ENCODE peak calls at places on chromosomes 2 and 18, in ten cellular contexts. One of them, this sample, is unnamed.

GRCh38 chr18:48408727-48409590 is at the start of gene ZBTB7C:
- DNase-seq in GM12865: no peak
- DNase-seq in fibroblast of pulmonary artery: no peak
- DNase-seq in IMR-90: no peak
- DNase-seq in adrenal gland: peak
- DNase-seq in heart left ventricle: peak
- DNase-seq in nephron progenitor cell: peak
- DNase-seq in A549: no peak
- DNase-seq in body of pancreas: peak
- DNase-seq in RWPE1: no peak
- DNase-seq in this sample: peak

GRCh38 chr2:107570876-107571275 is 255.8 kb upstream of the RGPD4 start:
- DNase-seq in body of pancreas: no peak
- DNase-seq in GM12865: no peak
- DNase-seq in RWPE1: no peak
- DNase-seq in fibroblast of pulmonary artery: no peak
- DNase-seq in IMR-90: no peak
- DNase-seq in A549: no peak
- DNase-seq in heart left ventricle: no peak
- DNase-seq in adrenal gland: no peak
- DNase-seq in nephron progenitor cell: no peak
- DNase-seq in this sample: no peak

GRCh38 chr2:14673351-14673875 is 40.9 kb downstream of the LRATD1 start:
- DNase-seq in nephron progenitor cell: no peak
- DNase-seq in IMR-90: no peak
- DNase-seq in GM12865: no peak
- DNase-seq in heart left ventricle: no peak
- DNase-seq in fibroblast of pulmonary artery: no peak
- DNase-seq in A549: no peak
- DNase-seq in RWPE1: no peak
- DNase-seq in adrenal gland: no peak
- DNase-seq in body of pancreas: no peak
- DNase-seq in this sample: no peak

GRCh38 chr2:236404346-236404745 is 140.1 kb upstream of the ASB18 start:
- DNase-seq in IMR-90: no peak
- DNase-seq in GM12865: no peak
- DNase-seq in fibroblast of pulmonary artery: no peak
- DNase-seq in RWPE1: no peak
- DNase-seq in A549: no peak
- DNase-seq in adrenal gland: no peak
- DNase-seq in heart left ventricle: no peak
- DNase-seq in nephron progenitor cell: no peak
- DNase-seq in body of pancreas: no peak
- DNase-seq in this sample: no peak

GRCh38 chr18:33210575-33211189 is 229.8 kb downstream of the CCDC178 start:
- DNase-seq in adrenal gland: no peak
- DNase-seq in nephron progenitor cell: peak
- DNase-seq in RWPE1: no peak
- DNase-seq in IMR-90: peak
- DNase-seq in A549: peak
- DNase-seq in GM12865: peak
- DNase-seq in body of pancreas: no peak
- DNase-seq in fibroblast of pulmonary artery: peak
- DNase-seq in heart left ventricle: no peak
- DNase-seq in this sample: no peak

GRCh38 chr18:4851301-4851700 is 345.8 kb downstream of the AKAIN1 start:
- DNase-seq in heart left ventricle: no peak
- DNase-seq in nephron progenitor cell: no peak
- DNase-seq in adrenal gland: no peak
- DNase-seq in body of pancreas: no peak
- DNase-seq in GM12865: no peak
- DNase-seq in A549: no peak
- DNase-seq in RWPE1: no peak
- DNase-seq in IMR-90: no peak
- DNase-seq in fibroblast of pulmonary artery: no peak
- DNase-seq in this sample: no peak

GRCh38 chr2:34261701-34262100 is 662.6 kb upstream of the FAM98A start:
- DNase-seq in fibroblast of pulmonary artery: no peak
- DNase-seq in heart left ventricle: no peak
- DNase-seq in A549: no peak
- DNase-seq in RWPE1: no peak
- DNase-seq in nephron progenitor cell: no peak
- DNase-seq in IMR-90: no peak
- DNase-seq in adrenal gland: no peak
- DNase-seq in body of pancreas: no peak
- DNase-seq in GM12865: no peak
- DNase-seq in this sample: no peak

GRCh38 chr2:64792995-64793639 is 139.4 kb upstream of the SERTAD2 start:
- DNase-seq in adrenal gland: no peak
- DNase-seq in IMR-90: peak
- DNase-seq in body of pancreas: no peak
- DNase-seq in nephron progenitor cell: no peak
- DNase-seq in A549: no peak
- DNase-seq in GM12865: no peak
- DNase-seq in heart left ventricle: no peak
- DNase-seq in RWPE1: no peak
- DNase-seq in fibroblast of pulmonary artery: peak
- DNase-seq in this sample: no peak

DNA sequence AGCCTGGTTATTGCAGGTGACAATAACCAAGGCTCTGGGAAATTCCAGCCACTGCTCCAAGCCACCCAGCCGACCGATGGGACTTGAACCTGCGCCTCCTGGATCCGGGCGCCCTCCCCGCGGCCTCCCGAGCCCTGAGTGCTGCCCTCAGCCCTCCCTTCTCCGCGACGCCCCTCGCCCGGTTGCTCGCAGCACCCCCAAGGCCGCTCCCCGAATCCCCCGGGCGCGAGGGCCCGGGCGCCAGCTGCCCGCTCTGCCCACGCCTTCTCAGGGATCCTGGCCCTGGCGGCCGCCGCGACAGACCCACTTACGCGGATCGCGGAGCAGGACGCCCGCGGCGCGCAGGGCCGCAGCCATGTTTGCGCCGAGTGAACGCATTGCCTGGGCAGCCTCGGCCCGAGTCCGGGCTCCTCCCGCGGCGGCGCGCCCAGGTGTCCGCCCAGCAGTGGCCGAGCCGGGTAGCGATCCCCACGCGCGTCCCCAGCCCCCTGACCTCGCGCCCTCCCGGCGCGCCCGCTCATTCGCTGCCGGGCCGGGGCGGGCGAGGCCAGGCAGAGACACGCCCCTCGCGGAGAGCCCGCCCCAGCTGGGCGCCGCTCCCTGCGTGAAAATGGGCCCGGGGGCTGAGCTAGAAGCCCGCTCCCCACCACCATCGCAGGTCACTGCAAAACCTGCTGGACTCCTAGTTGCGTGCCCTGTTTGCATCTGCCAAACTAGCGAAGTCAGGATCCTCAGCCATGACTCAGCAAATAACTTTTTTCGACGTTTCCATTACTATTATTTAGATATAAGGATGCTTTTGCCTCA is at the start of gene FECH:
- DNase-seq in fibroblast of pulmonary artery: peak
- DNase-seq in nephron progenitor cell: peak
- DNase-seq in GM12865: peak
- DNase-seq in IMR-90: peak
- DNase-seq in A549: peak
- DNase-seq in body of pancreas: peak
- DNase-seq in heart left ventricle: peak
- DNase-seq in RWPE1: peak
- DNase-seq in adrenal gland: peak
- DNase-seq in this sample: peak
- TF ChIP-seq CTCF in fibroblast of pulmonary artery: no peak
- TF ChIP-seq CTCF in nephron progenitor cell: no peak
- TF ChIP-seq CTCF in GM12865: no peak
- TF ChIP-seq CTCF in IMR-90: peak
- TF ChIP-seq CTCF in A549: no peak
- TF ChIP-seq CTCF in body of pancreas: peak
- TF ChIP-seq CTCF in heart left ventricle: no peak
- TF ChIP-seq CTCF in RWPE1: no peak
- TF ChIP-seq CTCF in adrenal gland: peak
- TF ChIP-seq CTCF in this sample: peak

DNA sequence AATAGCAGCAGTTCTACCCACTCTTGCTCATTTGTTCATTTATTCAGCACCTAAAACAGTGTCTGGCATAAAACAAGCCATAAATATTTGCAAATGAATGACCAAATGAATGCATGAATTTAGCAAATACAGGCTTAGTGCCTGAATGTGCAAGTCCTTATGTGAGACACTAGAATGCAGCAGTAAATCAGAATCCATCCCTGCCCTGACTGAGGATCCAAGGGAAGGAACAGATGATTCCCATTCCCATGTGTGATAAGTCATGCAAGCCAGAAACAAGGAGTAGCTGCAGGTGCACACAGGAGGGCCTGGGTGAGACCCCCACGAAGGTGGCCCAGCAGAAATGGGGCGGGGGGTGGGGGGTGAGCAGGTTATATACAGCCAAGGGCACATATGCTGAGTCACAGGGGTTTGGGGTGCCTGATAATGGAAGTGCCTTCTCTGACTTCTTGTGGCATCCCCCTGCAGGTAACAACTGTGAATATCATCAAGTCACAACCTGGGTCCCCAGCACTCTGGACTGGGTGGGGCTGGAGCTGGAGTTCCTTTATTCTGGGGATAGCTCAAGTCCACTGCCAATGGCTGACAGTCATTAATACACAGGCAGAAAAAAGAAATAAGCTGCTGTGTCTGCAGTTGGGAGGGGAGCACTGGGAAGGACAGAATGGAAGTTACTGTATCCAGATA is 311.9 kb downstream of the TXNL1 start:
- DNase-seq in adrenal gland: no peak
- DNase-seq in body of pancreas: no peak
- DNase-seq in RWPE1: no peak
- DNase-seq in nephron progenitor cell: no peak
- DNase-seq in A549: no peak
- DNase-seq in heart left ventricle: no peak
- DNase-seq in GM12865: no peak
- DNase-seq in fibroblast of pulmonary artery: no peak
- DNase-seq in IMR-90: no peak
- DNase-seq in this sample: no peak
- TF ChIP-seq CTCF in adrenal gland: no peak
- TF ChIP-seq CTCF in body of pancreas: no peak
- TF ChIP-seq CTCF in RWPE1: no peak
- TF ChIP-seq CTCF in nephron progenitor cell: no peak
- TF ChIP-seq CTCF in A549: no peak
- TF ChIP-seq CTCF in heart left ventricle: no peak
- TF ChIP-seq CTCF in GM12865: no peak
- TF ChIP-seq CTCF in fibroblast of pulmonary artery: no peak
- TF ChIP-seq CTCF in IMR-90: no peak
- TF ChIP-seq CTCF in this sample: no peak

GRCh38 chr2:176562359-176563043 is 293.3 kb downstream of the MTX2 start:
- DNase-seq in nephron progenitor cell: no peak
- DNase-seq in IMR-90: peak
- DNase-seq in body of pancreas: no peak
- DNase-seq in GM12865: no peak
- DNase-seq in adrenal gland: no peak
- DNase-seq in fibroblast of pulmonary artery: peak
- DNase-seq in RWPE1: peak
- DNase-seq in heart left ventricle: no peak
- DNase-seq in A549: peak
- DNase-seq in this sample: no peak

GRCh38 chr2:176560296-176560695 is 291.1 kb downstream of the MTX2 start:
- DNase-seq in nephron progenitor cell: no peak
- DNase-seq in A549: no peak
- DNase-seq in fibroblast of pulmonary artery: no peak
- DNase-seq in adrenal gland: no peak
- DNase-seq in body of pancreas: no peak
- DNase-seq in heart left ventricle: no peak
- DNase-seq in IMR-90: peak
- DNase-seq in GM12865: no peak
- DNase-seq in RWPE1: no peak
- DNase-seq in this sample: no peak

GRCh38 chr2:176557821-176558220 is 288.6 kb downstream of the MTX2 start:
- DNase-seq in body of pancreas: no peak
- DNase-seq in adrenal gland: no peak
- DNase-seq in IMR-90: no peak
- DNase-seq in RWPE1: no peak
- DNase-seq in heart left ventricle: no peak
- DNase-seq in nephron progenitor cell: no peak
- DNase-seq in A549: no peak
- DNase-seq in GM12865: no peak
- DNase-seq in fibroblast of pulmonary artery: no peak
- DNase-seq in this sample: no peak

GRCh38 chr2:176558574-176559140 is 289.4 kb downstream of the MTX2 start:
- DNase-seq in IMR-90: no peak
- DNase-seq in heart left ventricle: no peak
- DNase-seq in fibroblast of pulmonary artery: no peak
- DNase-seq in adrenal gland: no peak
- DNase-seq in A549: no peak
- DNase-seq in body of pancreas: no peak
- DNase-seq in GM12865: peak
- DNase-seq in RWPE1: no peak
- DNase-seq in nephron progenitor cell: no peak
- DNase-seq in this sample: no peak

DNA sequence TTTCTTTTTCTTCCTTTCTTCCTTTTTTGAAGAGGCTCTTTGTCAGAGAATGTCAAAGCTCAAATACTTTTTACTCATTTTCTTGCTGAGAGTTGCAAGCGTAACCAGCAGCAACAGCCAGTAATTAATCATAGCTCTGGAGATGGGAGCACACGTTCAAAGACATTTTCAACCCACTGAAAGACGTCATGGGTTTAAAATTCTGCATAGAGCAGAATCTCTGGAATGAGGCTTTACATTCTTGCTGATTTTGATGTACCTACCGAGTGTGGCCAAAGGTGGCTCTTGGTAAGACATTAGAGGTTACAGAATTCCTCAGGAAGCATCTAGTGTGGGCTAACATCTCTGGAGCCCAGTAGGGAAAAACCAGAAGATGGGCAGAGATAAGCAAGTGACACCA is 292.5 kb downstream of the MTX2 start:
- DNase-seq in nephron progenitor cell: no peak
- DNase-seq in body of pancreas: no peak
- DNase-seq in RWPE1: no peak
- DNase-seq in adrenal gland: no peak
- DNase-seq in A549: peak
- DNase-seq in fibroblast of pulmonary artery: peak
- DNase-seq in heart left ventricle: no peak
- DNase-seq in IMR-90: peak
- DNase-seq in GM12865: no peak
- DNase-seq in this sample: no peak
- TF ChIP-seq CTCF in nephron progenitor cell: no peak
- TF ChIP-seq CTCF in body of pancreas: no peak
- TF ChIP-seq CTCF in RWPE1: no peak
- TF ChIP-seq CTCF in adrenal gland: no peak
- TF ChIP-seq CTCF in A549: no peak
- TF ChIP-seq CTCF in fibroblast of pulmonary artery: no peak
- TF ChIP-seq CTCF in heart left ventricle: no peak
- TF ChIP-seq CTCF in IMR-90: no peak
- TF ChIP-seq CTCF in GM12865: no peak
- TF ChIP-seq CTCF in this sample: no peak

DNA sequence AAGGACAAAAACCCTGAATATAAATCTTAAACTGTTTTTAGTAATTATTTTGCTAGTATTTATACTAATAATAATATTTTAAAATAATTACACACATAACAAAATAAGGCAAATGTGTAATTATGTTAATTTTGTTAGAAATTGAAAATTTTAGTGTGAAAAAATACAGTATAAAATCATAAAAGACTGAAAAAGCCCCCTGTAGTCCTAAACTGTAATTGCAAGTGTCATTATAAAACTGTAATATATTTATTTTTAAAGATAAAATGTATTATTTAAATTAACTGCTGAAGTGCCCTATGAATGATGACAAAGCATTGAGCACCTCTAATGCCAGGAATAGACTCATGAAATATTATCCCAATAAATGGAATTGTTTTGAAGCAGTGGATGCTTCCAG is 1117.7 kb downstream of the CBLN2 start:
- DNase-seq in IMR-90: no peak
- DNase-seq in fibroblast of pulmonary artery: no peak
- DNase-seq in nephron progenitor cell: no peak
- DNase-seq in body of pancreas: no peak
- DNase-seq in GM12865: no peak
- DNase-seq in A549: no peak
- DNase-seq in heart left ventricle: no peak
- DNase-seq in RWPE1: no peak
- DNase-seq in adrenal gland: no peak
- DNase-seq in this sample: no peak
- TF ChIP-seq CTCF in IMR-90: no peak
- TF ChIP-seq CTCF in fibroblast of pulmonary artery: no peak
- TF ChIP-seq CTCF in nephron progenitor cell: no peak
- TF ChIP-seq CTCF in body of pancreas: no peak
- TF ChIP-seq CTCF in GM12865: no peak
- TF ChIP-seq CTCF in A549: no peak
- TF ChIP-seq CTCF in heart left ventricle: no peak
- TF ChIP-seq CTCF in RWPE1: no peak
- TF ChIP-seq CTCF in adrenal gland: no peak
- TF ChIP-seq CTCF in this sample: peak

This sample was measured in neural crest cell.